ENCODE peak calls at places on chromosome 14, in nine cellular contexts. Y is fibroblast of lung, Q is uterus, O is HCT116, R is adipocyte, U is colonic mucosa, K is mammary epithelial cell, E is lung, X is A673. P is an unnamed sample.

GRCh38 chr14:89503458-89503996 is 86.5 kb upstream of the FOXN3 start:
- DNase-seq in Y (no peak), Q (no peak), O (no peak), R (no peak), U (no peak), K (no peak), E (no peak), X (no peak), P (no peak)

GRCh38 chr14:53192023-53192422 is 38.9 kb upstream of the DDHD1 start:
- DNase-seq in Y (peak; percentile 19), Q (no peak), O (no peak), R (no peak), U (no peak), K (no peak), E (no peak), X (no peak), P (no peak)

GRCh38 chr14:67610491-67610890 is 9.2 kb upstream of the ARG2 start:
- DNase-seq in Y (no peak), Q (no peak), O (no peak), R (no peak), U (no peak), K (no peak), E (no peak), X (no peak), P (no peak)

GRCh38 chr14:73877790-73878189 is 8.9 kb upstream of the ZNF410 start:
- DNase-seq in Y (no peak), Q (no peak), O (no peak), R (no peak), U (no peak), K (no peak), E (peak; percentile 60), X (no peak), P (no peak)

GRCh38 chr14:29236401-29236800 is 469.8 kb downstream of the FOXG1 start:
- DNase-seq in Y (no peak), Q (no peak), O (no peak), R (peak; percentile 20), U (no peak), K (no peak), E (no peak), X (no peak), P (no peak)

GRCh38 chr14:105486974-105487448 is 325 bp downstream of the CRIP1 start:
- DNase-seq in Y (no peak), Q (peak; percentile 60), O (no peak), R (no peak), U (peak; percentile 86), K (no peak), E (peak; percentile 70), X (no peak), P (peak; percentile 52)

GRCh38 chr14:90871605-90872233 is 55.5 kb upstream of the TTC7B start:
- DNase-seq in Y (peak; percentile 82), Q (no peak), O (no peak), R (peak; percentile 41), U (no peak), K (peak; percentile 84), E (no peak), X (no peak), P (no peak)

GRCh38 chr14:96108911-96109310 is 69.7 kb downstream of the C14orf132 start:
- DNase-seq in Y (no peak), Q (no peak), O (no peak), R (no peak), U (no peak), K (no peak), E (no peak), X (no peak), P (no peak)

GRCh38 chr14:99660006-99660566 is 15.2 kb downstream of the HHIPL1 start:
- DNase-seq in Y (no peak), Q (no peak), O (no peak), R (no peak), U (no peak), K (no peak), E (no peak), X (no peak), P (no peak)

GRCh38 chr14:63677891-63678379 is 36.3 kb upstream of the WDR89 start:
- DNase-seq in Y (peak; percentile 74), Q (no peak), O (no peak), R (peak; percentile 73), U (no peak), K (peak; percentile 89), E (no peak), X (peak; percentile 43), P (no peak)

GRCh38 chr14:71497645-71498086 is 434.6 kb upstream of the RGS6 start:
- DNase-seq in Y (peak; percentile 87), Q (no peak), O (no peak), R (no peak), U (no peak), K (peak; percentile 69), E (no peak), X (no peak), P (no peak)

DNA sequence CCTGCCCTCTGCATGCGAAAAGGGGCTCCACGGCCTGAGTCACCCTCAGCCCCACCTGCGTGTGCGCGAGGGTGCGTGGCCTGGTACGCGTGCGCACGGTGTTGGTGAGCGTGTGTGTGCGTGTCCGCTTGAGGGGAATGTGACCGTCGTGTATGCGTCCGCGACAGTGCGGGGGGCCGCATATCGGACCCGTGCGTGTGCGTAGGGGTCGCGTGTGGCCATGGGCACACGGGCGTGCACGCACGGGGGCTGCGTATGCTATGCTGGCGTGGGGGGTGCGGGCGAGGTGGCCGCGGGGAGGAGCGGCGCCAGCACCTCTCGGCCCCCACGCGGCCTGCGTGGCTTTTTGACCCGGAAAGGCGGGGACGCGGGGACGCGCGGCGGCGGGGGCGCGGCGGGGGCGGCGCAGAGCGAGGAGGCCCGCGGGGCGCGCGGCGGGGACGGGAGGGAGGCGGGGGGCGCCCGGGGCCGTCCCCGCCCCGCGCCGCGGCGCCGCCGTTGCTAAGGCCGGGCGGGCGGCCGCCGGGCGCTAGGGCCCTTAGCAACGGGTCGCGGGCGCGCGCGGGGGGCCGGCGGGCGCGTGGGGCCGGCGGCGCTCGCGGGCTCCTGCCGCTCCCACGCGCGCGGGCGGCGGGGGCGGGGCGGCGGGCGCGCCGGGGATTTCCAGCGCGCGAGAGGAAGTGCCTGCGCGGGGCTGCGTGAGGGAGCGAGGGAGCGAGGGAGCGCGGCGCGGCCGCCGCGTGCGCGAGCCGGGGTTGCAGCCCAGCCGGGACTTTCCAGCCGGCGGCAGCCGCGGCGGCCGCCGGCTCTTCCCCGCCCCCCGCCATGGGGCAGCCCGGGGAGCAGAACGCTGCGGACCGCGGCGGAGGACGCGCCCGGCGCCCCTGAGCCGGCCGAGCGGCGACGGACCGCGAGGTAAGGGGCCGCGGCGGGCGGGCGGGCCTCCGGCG is at the start of gene TRAF3:
- DNase-seq in Y (peak; percentile 66), Q (peak; percentile 49), O (no peak), R (peak; percentile 91), U (peak; percentile 54), K (peak; percentile 61), E (peak; percentile 62), X (peak; percentile 73), P (peak; percentile 83)
- H3K4me1 ChIP-seq in Y (peaks cover 3% of the 10 kb centered on the region), Q (no peaks in the 10 kb centered on the region), O (peaks cover 20% of the 10 kb centered on the region), R (peaks cover 36% of the 10 kb centered on the region), U (no peaks in the 10 kb centered on the region), K (peaks cover 25% of the 10 kb centered on the region), E (peaks cover 7% of the 10 kb centered on the region), X (peaks cover 20% of the 10 kb centered on the region), P (peaks cover 29% of the 10 kb centered on the region)

GRCh38 chr14:56794557-56795283 is 15.6 kb downstream of the OTX2 start:
- DNase-seq in Y (no peak), Q (no peak), O (no peak), R (no peak), U (no peak), K (no peak), E (no peak), X (no peak), P (no peak)

GRCh38 chr14:56797003-56797568 is 13.2 kb downstream of the OTX2 start:
- DNase-seq in Y (no peak), Q (no peak), O (no peak), R (no peak), U (no peak), K (no peak), E (no peak), X (no peak), P (no peak)

GRCh38 chr14:56796259-56796658 is 14.0 kb downstream of the OTX2 start:
- DNase-seq in Y (no peak), Q (no peak), O (no peak), R (no peak), U (no peak), K (no peak), E (no peak), X (peak; percentile 41), P (no peak)

GRCh38 chr14:56794088-56794556 is 16.2 kb downstream of the OTX2 start:
- DNase-seq in Y (no peak), Q (no peak), O (no peak), R (no peak), U (no peak), K (no peak), E (no peak), X (no peak), P (no peak)

DNA sequence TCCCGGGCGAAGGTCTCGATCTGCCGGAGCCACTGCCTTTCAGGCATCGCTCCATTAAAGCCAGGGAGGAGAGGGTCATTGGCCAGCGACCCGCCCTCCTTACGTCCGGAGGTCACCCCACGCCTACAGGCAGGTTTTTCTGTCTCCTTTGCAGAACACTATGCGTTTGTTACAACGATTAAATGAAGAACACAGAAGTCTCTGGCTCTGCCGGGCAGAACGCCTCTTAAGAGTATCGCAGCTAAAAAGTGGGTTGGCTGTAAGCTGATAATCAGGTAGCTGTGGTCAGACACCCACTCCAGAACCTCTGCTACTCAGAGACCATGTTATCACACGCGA is 15.0 kb downstream of the OTX2 start:
- DNase-seq in Y (no peak), Q (no peak), O (no peak), R (no peak), U (no peak), K (no peak), E (no peak), X (no peak), P (no peak)
- H3K27me3 ChIP-seq in Y (peaks cover 55% of the 10 kb centered on the region), Q (peaks cover 10% of the 10 kb centered on the region), O (peaks cover 12% of the 10 kb centered on the region), R (peaks cover 79% of the 10 kb centered on the region), U (peaks cover 66% of the 10 kb centered on the region), K (peaks cover 51% of the 10 kb centered on the region), E (peaks cover 14% of the 10 kb centered on the region), X (no peaks in the 10 kb centered on the region), P (peaks cover 53% of the 10 kb centered on the region)

GRCh38 chr14:103871596-103872480 is 24.5 kb upstream of the PPP1R13B start:
- DNase-seq in Y (no peak), Q (no peak), O (no peak), R (no peak), U (peak; percentile 92), K (no peak), E (peak; percentile 82), X (no peak), P (peak; percentile 62)
- H3K4me3 ChIP-seq in Y (no peak overlapping the region), Q (no peak overlapping the region), O (peak overlapping the region; percentile 36), R (no peak overlapping the region), U (peak overlapping the region; percentile 38), K (no peak overlapping the region), E (peak overlapping the region; percentile 16), X (no peak overlapping the region), P (peak overlapping the region; percentile 70)

DNA sequence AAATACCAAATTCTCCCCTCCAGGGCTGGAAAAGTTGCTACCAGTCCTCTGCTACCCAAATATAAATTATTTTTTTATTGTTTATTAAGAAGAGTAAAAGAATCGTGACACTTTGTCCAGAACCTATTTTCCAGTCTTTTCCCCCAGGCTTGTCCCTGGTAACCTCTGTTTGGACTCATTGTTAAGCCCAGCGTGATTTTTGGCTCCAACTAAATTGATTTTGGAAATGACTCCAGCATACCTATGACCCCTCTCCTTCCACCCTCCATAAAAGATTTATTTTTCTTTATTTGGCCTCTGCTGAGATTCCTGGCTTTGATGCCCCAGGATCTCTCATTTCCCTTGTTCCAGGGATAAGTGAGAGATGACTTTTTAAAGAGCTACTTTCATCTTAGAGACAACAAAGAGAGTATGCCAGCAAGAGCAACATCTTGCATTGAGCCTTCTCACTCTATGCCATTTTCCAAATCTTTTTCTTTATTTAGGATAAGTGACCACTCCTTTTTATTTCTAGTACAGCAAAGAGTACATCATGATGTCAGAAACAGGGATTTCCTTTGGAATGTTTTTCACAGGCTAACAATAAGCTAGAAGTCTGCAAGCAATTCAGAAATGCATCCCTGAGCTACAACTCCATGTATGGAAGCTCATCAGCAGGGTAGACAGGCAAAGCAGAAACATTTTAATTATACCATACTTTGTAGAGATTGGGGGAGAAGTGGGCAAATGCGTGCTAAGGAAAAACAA is 75.8 kb downstream of the DAD1 start:
- DNase-seq in Y (no peak), Q (no peak), O (no peak), R (peak; percentile 25), U (no peak), K (no peak), E (no peak), X (no peak), P (no peak)
- H3K4me1 ChIP-seq in Y (no peaks in the 10 kb centered on the region), Q (peaks cover 42% of the 10 kb centered on the region), O (no peaks in the 10 kb centered on the region), R (peaks cover 47% of the 10 kb centered on the region), U (no peaks in the 10 kb centered on the region), K (no peaks in the 10 kb centered on the region), E (no peaks in the 10 kb centered on the region), X (peaks cover 94% of the 10 kb centered on the region), P (peaks cover 81% of the 10 kb centered on the region)

P was measured in effector memory CD4-positive, alpha-beta T cell.